ENCODE peak calls at places on chromosomes 1 and 21, in ten cellular contexts. J is Peyer's patch, V is AG04450, H is hepatocyte, G is esophagus muscularis mucosa, T is pancreas, Z is esophagus squamous epithelium, P is fibroblast of lung, L is RWPE2, X is cardiac muscle cell. U is an unnamed sample.

GRCh38 chr1:197471248-197472035 is 203.4 kb downstream of the CRB1 start:
- DNase-seq in Z (no peak), L (no peak), J (no peak), P (peak; percentile 51), V (no peak), G (no peak), T (no peak), X (peak; percentile 69), H (no peak), U (no peak)

GRCh38 chr1:173137116-173137515 is 70.0 kb downstream of the TNFSF4 start:
- DNase-seq in J (no peak), H (no peak), V (no peak), T (no peak), Z (no peak), L (no peak), G (no peak), P (peak; percentile 45), X (peak; percentile 41), U (peak; percentile 12)

GRCh38 chr1:79568411-79568810 is 561.9 kb upstream of the ADGRL4 start:
- DNase-seq in Z (no peak), X (peak; percentile 74), T (no peak), G (no peak), H (peak; percentile 10), L (no peak), P (peak; percentile 23), V (peak; percentile 11), J (no peak), U (no peak)

GRCh38 chr21:36104306-36105300 is 30.3 kb upstream of the CBR3 start:
- DNase-seq in J (peak; percentile 57), G (no peak), T (no peak), H (peak; percentile 41), X (peak; percentile 64), V (no peak), L (no peak), P (peak; percentile 47), Z (no peak), U (peak; percentile 45)

GRCh38 chr1:246295968-246296367 is 211.1 kb downstream of the SMYD3 start:
- DNase-seq in T (no peak), X (no peak), V (no peak), H (no peak), J (no peak), L (no peak), G (no peak), Z (no peak), P (no peak), U (peak; percentile 21)

GRCh38 chr1:12012560-12013316 is 6.6 kb upstream of the MIIP start:
- DNase-seq in J (no peak), V (no peak), T (no peak), P (no peak), X (no peak), G (no peak), L (no peak), Z (no peak), H (no peak), U (no peak)

GRCh38 chr1:88658419-88658818 is 25.7 kb upstream of the PKN2 start:
- DNase-seq in L (no peak), H (peak; percentile 8), J (no peak), G (no peak), V (no peak), P (no peak), X (no peak), T (no peak), Z (no peak), U (no peak)

GRCh38 chr1:156508955-156509234 is 8.3 kb upstream of the MEF2D start:
- DNase-seq in X (no peak), T (no peak), L (no peak), Z (no peak), G (no peak), J (no peak), V (no peak), P (no peak), H (no peak), U (no peak)

GRCh38 chr1:15958788-15959187 is 17.1 kb downstream of the ZBTB17 start:
- DNase-seq in T (no peak), L (no peak), G (no peak), P (peak; percentile 51), Z (no peak), V (no peak), X (no peak), J (no peak), H (no peak), U (no peak)

GRCh38 chr1:102045752-102046151 is 49.0 kb upstream of the OLFM3 start:
- DNase-seq in Z (no peak), T (no peak), V (no peak), H (peak; percentile 46), G (no peak), P (no peak), J (no peak), X (no peak), L (no peak), U (no peak)

GRCh38 chr1:228487336-228488106 is at the start of gene RNF187:
- DNase-seq in X (no peak), T (peak; percentile 86), Z (no peak), H (peak; percentile 88), V (no peak), L (no peak), J (peak; percentile 96), G (peak; percentile 97), P (no peak), U (no peak)

GRCh38 chr1:209422281-209422680 is 161.2 kb upstream of the CAMK1G start:
- DNase-seq in T (no peak), Z (no peak), H (no peak), L (no peak), J (no peak), P (no peak), G (no peak), X (no peak), V (no peak), U (no peak)

GRCh38 chr1:232766224-232766890 is 38.9 kb upstream of the MAP10 start:
- DNase-seq in H (no peak), T (no peak), Z (no peak), P (peak; percentile 36), L (no peak), G (no peak), X (no peak), J (no peak), V (no peak), U (no peak)

GRCh38 chr1:61711969-61712368 is 13.0 kb downstream of the TM2D1 start:
- DNase-seq in X (no peak), Z (no peak), T (no peak), G (no peak), L (no peak), H (no peak), J (no peak), P (no peak), V (no peak), U (no peak)
- H3K4me3 ChIP-seq in X (no peak overlapping the region), Z (no peak overlapping the region), T (no peak overlapping the region), G (no peak overlapping the region), L (no peak overlapping the region), H (no peak overlapping the region), J (no peak overlapping the region), P (no peak overlapping the region), V (no peak overlapping the region), U (no peak overlapping the region)

DNA sequence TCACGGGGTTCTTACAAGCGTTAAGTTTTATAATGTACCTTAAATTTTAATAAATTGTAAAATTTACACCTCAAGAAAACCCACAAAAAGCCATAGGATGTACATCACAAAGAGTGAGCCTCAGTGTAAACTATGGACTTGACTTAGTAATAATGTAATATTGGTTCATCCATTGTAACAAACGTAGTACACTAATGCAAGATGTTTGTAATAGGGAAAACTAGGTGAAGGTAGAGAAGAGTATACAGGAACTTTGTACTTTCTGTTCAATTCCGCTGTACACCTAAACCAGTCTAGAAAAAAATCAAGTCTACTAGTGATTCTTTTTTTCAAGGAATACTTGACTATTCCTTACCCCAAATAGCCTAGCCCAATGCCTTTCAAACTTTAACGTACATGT is 222.3 kb upstream of the FGGY start:
- DNase-seq in Z (no peak), J (no peak), L (no peak), H (no peak), P (no peak), V (no peak), T (no peak), X (no peak), G (no peak), U (no peak)
- TF ChIP-seq CTCF in Z (no peak), J (no peak), L (no peak), H (no peak), P (no peak), V (no peak), T (no peak), X (no peak), G (no peak), U (no peak)

GRCh38 chr1:19967808-19968207 is 11.6 kb downstream of the PLA2G2A start:
- DNase-seq in Z (no peak), T (no peak), L (no peak), G (no peak), P (no peak), X (no peak), J (no peak), V (no peak), H (no peak), U (no peak)
- H3K27ac ChIP-seq in Z (no peak overlapping the region), T (no peak overlapping the region), L (no peak overlapping the region), G (no peak overlapping the region), P (no peak overlapping the region), X (no peak overlapping the region), J (no peak overlapping the region), V (no peak overlapping the region), H (no peak overlapping the region), U (no peak overlapping the region)

GRCh38 chr1:65230741-65231439 is 78.5 kb upstream of the DNAJC6 start:
- DNase-seq in X (peak; percentile 63), L (no peak), T (no peak), G (peak; percentile 29), Z (no peak), J (no peak), P (no peak), V (no peak), H (no peak), U (no peak)

GRCh38 chr1:65231718-65232330 is 77.5 kb upstream of the DNAJC6 start:
- DNase-seq in P (no peak), T (no peak), H (no peak), X (no peak), G (peak; percentile 24), Z (no peak), J (no peak), L (no peak), V (no peak), U (no peak)

GRCh38 chr1:65229201-65229600 is 80.1 kb upstream of the DNAJC6 start:
- DNase-seq in V (no peak), H (no peak), P (no peak), Z (no peak), J (no peak), L (no peak), X (no peak), G (peak; percentile 42), T (no peak), U (no peak)

GRCh38 chr1:65232402-65233122 is 76.8 kb upstream of the DNAJC6 start:
- DNase-seq in Z (no peak), T (no peak), L (no peak), P (no peak), V (no peak), G (peak; percentile 39), X (peak; percentile 48), H (no peak), J (no peak), U (peak; percentile 28)

GRCh38 chr1:65229754-65230339 is 79.5 kb upstream of the DNAJC6 start:
- DNase-seq in H (no peak), X (no peak), L (no peak), J (no peak), P (no peak), V (no peak), Z (no peak), T (no peak), G (peak; percentile 87), U (no peak)
- H3K4me3 ChIP-seq in H (no peak overlapping the region), X (no peak overlapping the region), L (no peak overlapping the region), J (no peak overlapping the region), P (no peak overlapping the region), V (no peak overlapping the region), Z (no peak overlapping the region), T (no peak overlapping the region), G (no peak overlapping the region), U (no peak overlapping the region)

GRCh38 chr1:7186382-7187120 is 401.3 kb downstream of the CAMTA1 start:
- DNase-seq in T (no peak), P (no peak), H (no peak), L (no peak), Z (no peak), X (no peak), V (no peak), G (no peak), J (no peak), U (no peak)
- TF ChIP-seq CTCF in T (no peak), P (no peak), H (no peak), L (no peak), Z (no peak), X (no peak), V (no peak), G (no peak), J (no peak), U (peak; percentile 18)

U was measured in brain microvascular endothelial cell.